ENCODE peak calls at places on chromosomes 13 and 19, in four cellular contexts. Y is dorsolateral prefrontal cortex, N is upper lobe of right lung, Q is epithelial cell of esophagus. H is an unnamed sample.

GRCh38 chr19:58554494-58555368 is at the start of gene CHMP2A:
- DNase-seq in N (peak; percentile 99), Q (peak; percentile 95), Y (peak; percentile 97), H (peak; percentile 97)

GRCh38 chr13:28447206-28447605 is 47.7 kb downstream of the FLT1 start:
- DNase-seq in Y (no peak), Q (no peak), N (no peak), H (no peak)

GRCh38 chr19:40274585-40275544 is 10.3 kb downstream of the AKT2 start:
- DNase-seq in Q (no peak), N (no peak), Y (no peak), H (no peak)

GRCh38 chr13:29422015-29422414 is 173.5 kb downstream of the SLC7A1 start:
- DNase-seq in Y (no peak), Q (no peak), N (no peak), H (no peak)

GRCh38 chr13:86563308-86563707 is 764.1 kb upstream of the SLITRK6 start:
- DNase-seq in Y (no peak), N (no peak), Q (peak; percentile 78), H (peak; percentile 43)

GRCh38 chr13:72181661-72182060 is 314.7 kb upstream of the DACH1 start:
- DNase-seq in Y (no peak), N (no peak), Q (no peak), H (no peak)

GRCh38 chr13:114080739-114081561 is 51.5 kb downstream of the RASA3 start:
- DNase-seq in Y (peak; percentile 22), N (peak; percentile 61), Q (no peak), H (no peak)

GRCh38 chr13:80979035-80979641 is 638.2 kb upstream of the SPRY2 start:
- DNase-seq in Q (peak; percentile 80), Y (peak; percentile 69), N (no peak), H (peak; percentile 62)

GRCh38 chr13:90738881-90739280 is 608.6 kb upstream of the MIR17HG start:
- DNase-seq in Y (no peak), Q (no peak), N (no peak), H (peak; percentile 65)

GRCh38 chr13:28237944-28238343 is 99.6 kb downstream of the PAN3 start:
- DNase-seq in Q (no peak), Y (no peak), N (no peak), H (no peak)

GRCh38 chr19:12611361-12611699 is 610 bp downstream of the ZNF791 start:
- DNase-seq in Y (peak; percentile 58), N (peak; percentile 77), Q (peak; percentile 86), H (peak; percentile 74)

GRCh38 chr13:44230071-44230470 is 143.6 kb upstream of the SERP2 start:
- DNase-seq in Q (no peak), N (no peak), Y (no peak), H (no peak)

GRCh38 chr19:49890349-49891311 is 6.1 kb downstream of the IL4I1 start:
- DNase-seq in N (peak; percentile 80), Y (no peak), Q (peak; percentile 72), H (no peak)

GRCh38 chr19:48878219-48879024 is 6.2 kb downstream of the PPP1R15A start:
- DNase-seq in N (no peak), Y (no peak), Q (no peak), H (peak; percentile 36)

GRCh38 chr13:44146162-44146561 is 227.5 kb upstream of the SERP2 start:
- DNase-seq in Y (no peak), Q (no peak), N (no peak), H (no peak)

GRCh38 chr19:7897289-7897688 is 6.4 kb upstream of the MAP2K7 start:
- DNase-seq in Q (peak; percentile 67), N (no peak), Y (no peak), H (no peak)

GRCh38 chr19:54320271-54320670 is 7.3 kb upstream of the LILRA5 start:
- DNase-seq in Q (no peak), Y (no peak), N (peak; percentile 21), H (no peak)

GRCh38 chr13:38395505-38395803 is 45.8 kb downstream of the UFM1 start:
- DNase-seq in N (no peak), Q (peak; percentile 93), Y (no peak), H (no peak)

GRCh38 chr13:51585696-51586095 is 1.4 kb downstream of the WDFY2 start:
- DNase-seq in Y (no peak), Q (peak; percentile 87), N (no peak), H (peak; percentile 52)

GRCh38 chr13:51583469-51583874 is 790 bp upstream of the WDFY2 start:
- DNase-seq in Q (no peak), N (no peak), Y (no peak), H (no peak)

GRCh38 chr13:51585234-51585672 is 991 bp downstream of the WDFY2 start:
- DNase-seq in N (no peak), Q (peak; percentile 20), Y (no peak), H (peak; percentile 24)

GRCh38 chr13:51584731-51585191 is 499 bp downstream of the WDFY2 start:
- DNase-seq in N (peak; percentile 85), Q (peak; percentile 90), Y (peak; percentile 35), H (peak; percentile 31)

DNA sequence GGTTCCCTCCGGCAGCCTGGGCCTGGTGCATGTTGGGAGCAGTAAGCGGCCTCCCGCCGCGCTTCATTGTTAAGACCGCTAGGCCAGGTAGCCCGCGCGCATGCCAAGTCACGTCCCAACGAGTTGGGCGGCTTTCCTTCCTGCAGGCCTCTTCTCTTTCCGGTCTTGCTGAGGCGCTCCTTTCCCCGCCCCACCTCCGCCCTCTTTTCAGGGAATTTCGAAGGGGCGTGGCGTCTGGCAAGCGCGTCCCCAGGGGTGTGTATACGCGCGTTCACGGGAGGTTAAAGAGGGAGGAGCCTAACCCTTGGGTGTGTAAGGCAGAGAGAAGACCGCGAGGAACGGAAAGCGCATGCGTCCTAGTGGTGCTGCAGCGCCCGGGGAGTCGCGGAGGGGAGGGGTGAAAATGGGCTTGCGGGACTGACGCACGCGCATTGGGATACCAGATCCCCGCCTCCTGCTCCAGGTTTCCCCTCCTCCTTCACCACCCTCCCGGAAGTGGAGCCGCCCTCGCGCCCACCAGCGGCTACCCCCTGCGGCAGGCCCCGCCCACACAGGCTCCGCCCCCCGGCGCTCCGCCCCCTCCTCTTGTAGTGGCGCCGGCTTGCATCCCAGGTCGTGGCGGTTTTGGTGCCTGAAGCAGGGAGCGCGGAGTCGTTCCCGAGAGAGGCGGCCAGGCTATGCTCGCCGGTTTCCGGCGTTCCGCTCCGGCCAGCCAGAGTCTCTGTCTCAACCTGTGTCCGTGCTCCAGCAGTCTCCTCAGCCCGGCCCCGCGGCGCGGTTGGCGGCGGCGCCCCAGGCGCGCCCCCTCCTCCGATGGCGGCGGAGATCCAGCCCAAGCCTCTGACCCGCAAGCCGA is at the start of gene WDFY2:
- DNase-seq in Y (peak; percentile 98), N (peak; percentile 100), Q (peak; percentile 100), H (peak; percentile 100)
- TF ChIP-seq CTCF in Y (peak; percentile 67), N (no peak), Q (peak; percentile 5), H (peak; percentile 23)

GRCh38 chr13:112966776-112967175 is 2.2 kb upstream of the MCF2L start:
- DNase-seq in N (peak; percentile 54), Q (no peak), Y (peak; percentile 9), H (no peak)

GRCh38 chr13:112968910-112969691 is at the start of gene MCF2L:
- DNase-seq in Y (peak; percentile 27), N (peak; percentile 81), Q (peak; percentile 19), H (peak; percentile 20)

GRCh38 chr13:112967666-112968379 is 1.2 kb upstream of the MCF2L start:
- DNase-seq in N (peak; percentile 36), Y (peak; percentile 27), Q (no peak), H (peak; percentile 50)

GRCh38 chr13:112969692-112970338 is 801 bp downstream of the MCF2L start:
- DNase-seq in Y (peak; percentile 27), N (no peak), Q (no peak), H (no peak)

DNA sequence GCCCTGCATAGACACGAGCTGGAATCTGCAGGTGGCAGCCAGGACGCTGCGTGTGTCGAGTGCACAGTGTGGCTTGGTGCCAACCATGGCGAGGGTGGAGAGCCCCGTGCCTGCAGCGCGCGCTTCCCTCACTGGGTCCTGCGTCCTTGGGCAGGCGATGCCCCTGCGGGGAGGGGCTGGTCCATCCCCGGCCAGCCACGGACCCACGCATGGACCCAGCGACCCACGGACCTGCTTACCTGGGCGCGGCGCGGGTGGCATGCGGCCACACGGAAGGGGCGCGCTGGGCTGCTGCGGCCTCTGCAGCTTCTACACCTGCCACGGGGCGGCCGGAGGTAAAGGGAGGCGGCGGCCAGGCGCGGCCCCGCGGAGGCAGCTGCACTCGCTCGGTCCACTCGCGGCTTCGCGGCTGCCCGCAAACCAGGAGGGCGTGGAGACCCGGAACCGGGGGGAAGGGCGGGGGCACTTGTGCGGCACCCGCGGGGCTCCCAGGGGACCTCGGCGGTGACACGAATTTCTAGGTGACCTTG is 569 bp upstream of the MCF2L start:
- DNase-seq in Y (peak; percentile 43), Q (no peak), N (peak; percentile 85), H (no peak)
- H3K4me3 ChIP-seq in Y (peak overlapping the region; percentile 43), Q (no peak overlapping the region), N (peak overlapping the region; percentile 56), H (no peak overlapping the region)

DNA sequence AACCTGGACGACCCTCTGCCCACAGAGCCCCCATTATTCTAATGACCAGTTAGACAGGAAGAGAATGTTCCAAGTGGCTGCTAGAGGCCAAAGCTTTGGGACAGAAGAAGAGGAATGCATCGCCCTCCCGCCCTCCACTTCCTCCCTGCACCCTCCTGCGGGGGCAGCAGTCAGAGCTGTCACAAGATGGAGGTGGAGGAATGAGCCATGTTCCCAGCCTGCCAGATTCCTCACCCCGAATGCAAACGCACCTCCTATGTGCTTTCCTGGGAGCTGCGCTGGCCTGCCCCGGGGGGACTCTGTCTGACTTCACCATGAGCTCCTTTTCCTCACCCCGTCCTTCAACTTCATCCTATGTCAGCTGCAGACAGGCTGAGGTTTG is 1.7 kb downstream of the YJEFN3 start:
- DNase-seq in Y (no peak), N (no peak), Q (no peak), H (no peak)
- TF ChIP-seq CTCF in Y (no peak), N (no peak), Q (no peak), H (no peak)

GRCh38 chr19:46622118-46622446 is 2.8 kb downstream of the PTGIR start:
- DNase-seq in Q (no peak), N (no peak), Y (no peak), H (no peak)

GRCh38 chr19:46626441-46626840 is 1.6 kb upstream of the PTGIR start:
- DNase-seq in Q (no peak), N (no peak), Y (no peak), H (no peak)

GRCh38 chr19:46625731-46626130 is 842 bp upstream of the PTGIR start:
- DNase-seq in Q (no peak), N (no peak), Y (no peak), H (no peak)

GRCh38 chr19:46624958-46625661 is at the start of gene PTGIR:
- DNase-seq in Y (no peak), Q (peak; percentile 39), N (no peak), H (peak; percentile 88)

GRCh38 chr19:46623915-46624502 is 880 bp downstream of the PTGIR start:
- DNase-seq in Y (no peak), Q (no peak), N (no peak), H (no peak)
- H3K4me3 ChIP-seq in Y (no peak overlapping the region), Q (no peak overlapping the region), N (peak overlapping the region; percentile 43), H (peak overlapping the region; percentile 71)

GRCh38 chr19:1438933-1439358 is 750 bp downstream of the RPS15 start:
- DNase-seq in Q (no peak), N (no peak), Y (no peak), H (no peak)
- TF ChIP-seq CTCF in Q (no peak), N (no peak), Y (no peak), H (no peak)

DNA sequence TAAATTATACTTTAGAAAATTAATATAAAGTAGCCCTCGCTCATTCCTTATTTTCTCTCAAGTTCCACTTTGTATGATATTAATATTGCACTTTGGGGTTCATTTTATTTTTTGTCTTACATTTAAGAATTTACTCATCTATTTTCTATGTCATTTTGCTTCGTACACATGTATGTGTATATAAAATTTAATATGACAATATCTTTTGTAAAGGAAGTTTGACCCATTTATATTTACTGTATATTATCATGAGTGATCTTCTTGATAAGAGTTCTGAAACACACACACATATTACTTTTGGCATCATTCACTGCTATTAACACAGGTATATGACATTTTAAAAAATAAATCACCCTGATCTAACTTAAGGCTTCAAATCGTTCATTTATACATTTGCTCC is 83.1 kb downstream of the IRS2 start:
- DNase-seq in N (no peak), Y (no peak), Q (no peak), H (no peak)
- H3K4me3 ChIP-seq in N (no peak overlapping the region), Y (no peak overlapping the region), Q (no peak overlapping the region), H (no peak overlapping the region)